ENCODE peak calls at places on chromosome X, in four cellular contexts. D is GM06990, V is GM12864, M is psoas muscle. A is an unnamed sample.

GRCh38 chrX:85359051-85359450 is 20.4 kb downstream of the POF1B start:
- DNase-seq in V (no peak), M (no peak), D (no peak), A (no peak)

GRCh38 chrX:16215660-16216059 is 48.4 kb downstream of the MAGEB17 start:
- DNase-seq in M (no peak), D (no peak), V (no peak), A (no peak)

GRCh38 chrX:1222511-1223252 is 10.2 kb upstream of the CRLF2 start:
- DNase-seq in D (no peak), V (no peak), M (no peak), A (no peak)

GRCh38 chrX:132875705-132876508 is 82.5 kb downstream of the HS6ST2 start:
- DNase-seq in D (no peak), V (no peak), M (no peak), A (no peak)

GRCh38 chrX:106263817-106264216 is 95.7 kb downstream of the PWWP3B start:
- DNase-seq in M (no peak), D (no peak), V (no peak), A (no peak)

GRCh38 chrX:16822723-16823122 is 36.5 kb downstream of the TXLNG start:
- DNase-seq in M (no peak), D (no peak), V (no peak), A (no peak)

GRCh38 chrX:100931218-100931924 is 2.7 kb upstream of the XKRX start:
- DNase-seq in V (no peak), D (peak; percentile 33), M (no peak), A (peak; percentile 34)

GRCh38 chrX:38803286-38803608 is 2.0 kb downstream of the MID1IP1 start:
- DNase-seq in D (no peak), M (no peak), V (no peak), A (peak; percentile 24)

GRCh38 chrX:129585691-129586090 is 45.6 kb downstream of the OCRL start:
- DNase-seq in M (no peak), V (no peak), D (no peak), A (no peak)

GRCh38 chrX:107118322-107119147 is at the start of gene RBM41:
- DNase-seq in D (peak; percentile 64), V (peak; percentile 55), M (peak; percentile 71), A (peak; percentile 68)

GRCh38 chrX:23616361-23616760 is 50.9 kb upstream of the PRDX4 start:
- DNase-seq in M (no peak), V (no peak), D (no peak), A (peak; percentile 33)

GRCh38 chrX:132855760-132856341 is 102.6 kb downstream of the HS6ST2 start:
- DNase-seq in M (no peak), V (no peak), D (peak; percentile 2), A (no peak)

GRCh38 chrX:117095393-117095792 is 632.6 kb upstream of the CT83 start:
- DNase-seq in M (no peak), V (no peak), D (no peak), A (no peak)

GRCh38 chrX:37998586-37999267 is 7.6 kb upstream of the SYTL5 start:
- DNase-seq in V (no peak), D (no peak), M (no peak), A (no peak)

GRCh38 chrX:15781964-15782711 is 8.1 kb upstream of the ZRSR2 start:
- DNase-seq in M (no peak), D (peak; percentile 63), V (peak; percentile 59), A (peak; percentile 59)

DNA sequence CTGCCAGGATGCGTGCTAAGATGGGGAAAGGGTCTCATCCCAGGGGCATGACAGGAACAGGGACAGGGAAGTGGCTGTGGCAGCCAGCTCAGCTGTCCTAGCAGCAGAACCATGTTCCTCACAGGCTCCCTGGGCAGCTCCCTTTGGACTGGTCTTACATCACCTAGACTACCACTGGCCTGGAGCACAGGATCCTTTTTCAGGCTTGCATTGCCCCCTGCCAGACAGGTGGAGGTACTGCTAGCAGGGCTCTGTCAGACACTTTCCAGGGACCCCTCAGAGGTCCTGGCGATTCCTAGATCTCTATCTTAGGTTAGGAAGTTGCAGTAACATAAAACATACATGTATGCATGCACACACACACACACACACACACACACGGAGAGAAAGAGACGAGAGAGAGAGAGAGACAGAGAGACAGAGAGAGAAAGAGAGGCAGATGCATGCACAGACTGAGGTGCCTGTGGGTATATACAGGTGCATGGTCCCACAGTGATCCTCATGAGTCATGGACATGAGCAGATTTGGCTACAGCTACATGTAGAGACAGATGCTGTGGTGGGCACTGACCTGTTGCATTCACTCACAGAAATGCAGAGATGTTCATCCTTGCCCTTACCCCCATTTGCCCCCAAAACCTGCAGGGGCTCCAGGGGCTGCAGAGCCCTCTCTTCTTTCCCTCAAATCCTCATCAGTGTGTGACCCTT is 63.6 kb downstream of the STARD8 start:
- DNase-seq in M (peak; percentile 28), V (no peak), D (no peak), A (peak; percentile 55)
- TF ChIP-seq CTCF in M (peak; percentile 60), V (peak; percentile 47), D (peak; percentile 53), A (peak; percentile 47)

DNA sequence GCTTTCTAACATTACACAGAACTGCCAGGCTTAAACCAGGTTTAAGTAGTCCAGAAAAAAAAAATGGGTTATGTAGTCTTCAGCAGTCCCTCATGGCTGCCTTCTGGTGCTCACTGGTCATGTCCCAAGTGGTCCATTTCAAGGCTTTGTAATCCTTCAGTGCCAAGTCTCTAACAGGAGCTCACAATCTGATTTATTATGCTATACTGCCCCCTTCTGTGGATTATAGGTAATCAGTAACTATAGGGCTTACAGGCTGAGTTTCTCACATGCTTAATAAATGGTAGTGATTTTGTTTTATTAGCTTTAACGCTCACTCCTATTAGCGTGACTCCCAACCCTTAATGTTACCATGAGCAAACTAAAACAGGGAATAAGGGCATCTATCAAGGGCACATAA is 92.5 kb upstream of the EDA2R start:
- DNase-seq in V (no peak), M (no peak), D (no peak), A (peak; percentile 27)
- TF ChIP-seq CTCF in V (peak; percentile 9), M (no peak), D (peak; percentile 32), A (peak; percentile 48)

GRCh38 chrX:149198980-149199732 is 305.9 kb downstream of the IDS start:
- DNase-seq in D (peak; percentile 32), V (peak; percentile 24), M (no peak), A (no peak)

GRCh38 chrX:149199734-149200133 is 305.4 kb downstream of the IDS start:
- DNase-seq in D (no peak), M (no peak), V (no peak), A (no peak)
- TF ChIP-seq CTCF in D (no peak), M (no peak), V (no peak), A (no peak)

GRCh38 chrX:120090208-120090607 is 12.7 kb upstream of the RHOXF2B start:
- DNase-seq in D (no peak), V (no peak), M (no peak), A (no peak)
- TF ChIP-seq CTCF in D (no peak), V (peak; percentile 23), M (no peak), A (no peak)

GRCh38 chrX:109261279-109261678 is 220.6 kb downstream of the GUCY2F start:
- DNase-seq in M (no peak), D (no peak), V (no peak), A (no peak)
- TF ChIP-seq CTCF in M (no peak), D (no peak), V (no peak), A (no peak)

GRCh38 chrX:154019633-154020499 is at the start of gene IRAK1:
- DNase-seq in D (peak; percentile 73), M (peak; percentile 66), V (no peak), A (peak; percentile 85)
- TF ChIP-seq CTCF in D (no peak), M (no peak), V (no peak), A (no peak)

A was measured in GM13976.